ENCODE peak calls at places on chromosomes 12 and 14, in four cellular contexts. U is HepG2, T is WTC11, N is K562. F is an unnamed sample.

GRCh38 chr12:11756523-11756922 is 107.0 kb downstream of the ETV6 start:
- DNase-seq in U (no peak), T (no peak), N (no peak), F (no peak)

GRCh38 chr14:64953310-64953654 is 10.7 kb upstream of the GPX2 start:
- DNase-seq in U (no peak), T (no peak), N (no peak), F (no peak)

GRCh38 chr14:103892247-103892646 is 36.0 kb upstream of the TDRD9 start:
- DNase-seq in U (no peak), T (no peak), N (no peak), F (no peak)

GRCh38 chr12:20486233-20486632 is 117.9 kb downstream of the PDE3A start:
- DNase-seq in U (no peak), T (no peak), N (no peak), F (no peak)

GRCh38 chr12:11763760-11764520 is 114.5 kb downstream of the ETV6 start:
- DNase-seq in U (peak; percentile 70), T (no peak), N (no peak), F (no peak)

GRCh38 chr14:74391479-74391878 is 34.5 kb downstream of the SYNDIG1L start:
- DNase-seq in U (no peak), T (no peak), N (no peak), F (no peak)

GRCh38 chr12:6852651-6853354 is 853 bp downstream of the USP5 start:
- DNase-seq in U (peak; percentile 35), T (peak; percentile 53), N (peak; percentile 64), F (no peak)

GRCh38 chr12:113173081-113173698 is 12.1 kb downstream of the DDX54 start:
- DNase-seq in U (no peak), T (no peak), N (no peak), F (no peak)

GRCh38 chr12:104672501-104673265 is 215.9 kb downstream of the CHST11 start:
- DNase-seq in U (no peak), T (no peak), N (no peak), F (no peak)

GRCh38 chr12:77213316-77213715 is 147.9 kb upstream of the E2F7 start:
- DNase-seq in U (no peak), T (no peak), N (no peak), F (no peak)

DNA sequence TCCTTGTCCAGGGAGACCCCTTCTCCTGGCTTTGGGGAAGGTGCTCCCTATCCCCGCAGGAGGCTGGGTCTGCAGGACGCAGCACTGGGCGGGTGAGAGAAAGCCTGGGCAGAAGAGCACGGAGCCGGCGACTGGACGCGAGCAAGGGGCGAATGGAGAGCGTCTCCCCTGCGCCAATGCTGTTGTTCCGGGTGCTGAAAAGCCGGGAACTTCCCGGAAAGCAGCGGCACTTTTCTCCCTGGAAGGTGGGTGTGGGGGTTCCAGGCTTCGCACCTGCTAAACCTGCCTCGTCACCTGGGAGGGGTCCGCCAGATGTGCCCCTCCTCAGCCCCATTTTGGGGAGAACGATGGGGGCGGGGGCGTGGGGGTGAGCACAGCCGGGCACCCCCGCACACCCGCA is 417.1 kb upstream of the TMTC1 start:
- DNase-seq in U (no peak), T (peak; percentile 36), N (no peak), F (no peak)
- TF ChIP-seq ELF4 in U (no peak), T (no peak), N (no peak), F (no peak)

GRCh38 chr14:61033851-61034250 is 52.8 kb downstream of the SLC38A6 start:
- DNase-seq in U (no peak), T (no peak), N (no peak), F (no peak)

GRCh38 chr14:61034416-61035100 is 53.5 kb downstream of the SLC38A6 start:
- DNase-seq in U (no peak), T (no peak), N (no peak), F (no peak)

GRCh38 chr14:61031026-61031425 is 50.0 kb downstream of the SLC38A6 start:
- DNase-seq in U (no peak), T (no peak), N (no peak), F (no peak)

GRCh38 chr14:61033024-61033423 is 52.0 kb downstream of the SLC38A6 start:
- DNase-seq in U (no peak), T (no peak), N (no peak), F (no peak)
- TF ChIP-seq ELF4 in U (no peak), T (no peak), N (no peak), F (no peak)

GRCh38 chr12:131830335-131831020 is 2.3 kb downstream of the MMP17 start:
- DNase-seq in U (peak; percentile 43), T (peak; percentile 67), N (peak; percentile 90), F (peak; percentile 72)
- TF ChIP-seq ELF4 in U (no peak), T (no peak), N (no peak), F (no peak)

GRCh38 chr14:95727084-95727700 is 13.3 kb upstream of the TCL1A start:
- DNase-seq in U (no peak), T (no peak), N (no peak), F (no peak)
- TF ChIP-seq ELF4 in U (no peak), T (no peak), N (no peak), F (no peak)

GRCh38 chr14:22991852-22992251 is 9.5 kb upstream of the AJUBA start:
- DNase-seq in U (no peak), T (no peak), N (no peak), F (no peak)

GRCh38 chr14:22994762-22995275 is 12.5 kb upstream of the AJUBA start:
- DNase-seq in U (peak; percentile 67), T (peak; percentile 32), N (peak; percentile 74), F (peak; percentile 50)

GRCh38 chr14:22995889-22996611 is 13.7 kb upstream of the AJUBA start:
- DNase-seq in U (no peak), T (no peak), N (no peak), F (no peak)

GRCh38 chr14:22996823-22997301 is 13.1 kb downstream of the C14orf93 start:
- DNase-seq in U (no peak), T (no peak), N (peak; percentile 30), F (no peak)

DNA sequence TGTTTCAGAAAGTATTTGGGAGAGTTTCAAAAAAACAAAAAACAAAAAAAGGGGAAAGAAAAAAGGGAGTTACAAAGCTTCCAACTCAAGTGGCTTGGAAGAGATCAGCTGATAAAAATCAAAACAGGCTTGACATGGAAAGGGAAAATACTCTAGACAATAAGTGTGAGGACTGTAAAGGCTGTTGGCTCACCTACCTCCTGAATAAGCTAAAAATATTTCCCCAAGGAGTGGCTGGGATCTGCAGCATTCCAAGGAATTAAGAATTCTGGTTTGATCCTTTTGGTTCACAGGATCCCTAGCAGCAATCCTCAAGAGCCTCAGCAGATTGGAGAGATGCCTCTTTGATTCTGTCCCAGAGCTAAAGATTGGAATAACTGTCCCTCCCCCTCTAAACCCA is 11.2 kb upstream of the AJUBA start:
- DNase-seq in U (no peak), T (no peak), N (no peak), F (no peak)
- TF ChIP-seq ELF4 in U (no peak), T (no peak), N (no peak), F (no peak)

GRCh38 chr12:4817813-4818212 is 91.9 kb upstream of the KCNA1 start:
- DNase-seq in U (no peak), T (no peak), N (no peak), F (no peak)

GRCh38 chr12:4822572-4822971 is 87.1 kb upstream of the KCNA1 start:
- DNase-seq in U (no peak), T (no peak), N (no peak), F (no peak)

GRCh38 chr12:4821000-4821399 is 88.7 kb upstream of the KCNA1 start:
- DNase-seq in U (no peak), T (no peak), N (no peak), F (no peak)

GRCh38 chr12:4816776-4817530 is 92.8 kb upstream of the KCNA1 start:
- DNase-seq in U (no peak), T (no peak), N (no peak), F (no peak)

DNA sequence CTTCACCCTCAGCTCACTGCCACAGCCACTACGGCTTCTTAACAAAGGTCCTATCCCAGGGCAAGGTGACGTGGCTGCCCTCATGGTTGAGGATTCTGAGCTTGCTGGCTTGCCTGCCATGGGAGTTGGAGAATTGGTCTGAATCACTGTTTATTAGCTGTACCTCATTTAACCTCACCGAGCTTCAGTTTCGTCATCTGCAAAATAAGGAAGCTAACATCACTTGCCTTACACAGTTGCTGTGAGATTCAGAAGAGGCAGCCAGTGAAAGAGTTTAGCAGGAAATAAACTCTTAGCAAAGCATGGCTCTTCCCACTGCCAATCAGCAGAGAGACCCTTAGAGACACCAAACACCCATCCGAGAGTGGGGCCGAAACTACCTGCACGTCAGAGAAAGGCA is 90.1 kb upstream of the KCNA1 start:
- DNase-seq in U (no peak), T (no peak), N (no peak), F (no peak)
- TF ChIP-seq ELF4 in U (no peak), T (no peak), N (no peak), F (no peak)

GRCh38 chr12:59118356-59118755 is 198.1 kb upstream of the LRIG3 start:
- DNase-seq in U (no peak), T (no peak), N (no peak), F (no peak)

GRCh38 chr12:59115995-59116394 is 195.7 kb upstream of the LRIG3 start:
- DNase-seq in U (no peak), T (no peak), N (no peak), F (no peak)

GRCh38 chr12:59111873-59112272 is 191.6 kb upstream of the LRIG3 start:
- DNase-seq in U (no peak), T (no peak), N (no peak), F (no peak)

GRCh38 chr12:59115526-59115925 is 195.2 kb upstream of the LRIG3 start:
- DNase-seq in U (no peak), T (no peak), N (no peak), F (no peak)

DNA sequence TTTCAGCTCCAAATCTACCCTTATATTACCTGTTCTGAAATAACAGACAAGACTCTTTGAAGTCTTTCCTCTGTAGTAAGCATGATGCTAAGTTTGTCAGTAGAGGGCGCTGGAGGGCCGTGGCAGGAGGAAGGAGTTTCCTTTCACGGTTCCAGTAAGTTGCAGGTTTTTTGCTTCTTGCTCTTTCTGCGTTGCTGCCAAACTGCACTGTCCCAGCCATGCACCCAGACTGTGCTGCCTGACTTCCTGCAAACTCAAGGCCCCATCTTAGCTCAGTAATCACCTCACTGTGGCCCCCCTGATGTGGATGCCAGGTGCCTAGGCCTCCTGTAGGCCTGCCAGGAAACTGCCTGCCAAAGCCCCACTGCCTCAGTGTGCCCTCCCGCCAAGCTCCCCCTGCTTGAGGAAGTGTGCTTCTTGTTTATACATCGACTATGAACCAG is 193.5 kb upstream of the LRIG3 start:
- DNase-seq in U (peak; percentile 63), T (peak; percentile 85), N (peak; percentile 67), F (peak; percentile 65)
- TF ChIP-seq ELF4 in U (no peak), T (no peak), N (no peak), F (no peak)

GRCh38 chr12:119005085-119005484 is 23.7 kb downstream of the SRRM4 start:
- DNase-seq in U (no peak), T (no peak), N (no peak), F (no peak)

GRCh38 chr12:119011231-119011630 is 29.9 kb downstream of the SRRM4 start:
- DNase-seq in U (no peak), T (no peak), N (no peak), F (no peak)

GRCh38 chr12:119008691-119009221 is 27.4 kb downstream of the SRRM4 start:
- DNase-seq in U (no peak), T (peak; percentile 18), N (no peak), F (no peak)

GRCh38 chr12:119005832-119006360 is 24.6 kb downstream of the SRRM4 start:
- DNase-seq in U (no peak), T (no peak), N (no peak), F (no peak)

DNA sequence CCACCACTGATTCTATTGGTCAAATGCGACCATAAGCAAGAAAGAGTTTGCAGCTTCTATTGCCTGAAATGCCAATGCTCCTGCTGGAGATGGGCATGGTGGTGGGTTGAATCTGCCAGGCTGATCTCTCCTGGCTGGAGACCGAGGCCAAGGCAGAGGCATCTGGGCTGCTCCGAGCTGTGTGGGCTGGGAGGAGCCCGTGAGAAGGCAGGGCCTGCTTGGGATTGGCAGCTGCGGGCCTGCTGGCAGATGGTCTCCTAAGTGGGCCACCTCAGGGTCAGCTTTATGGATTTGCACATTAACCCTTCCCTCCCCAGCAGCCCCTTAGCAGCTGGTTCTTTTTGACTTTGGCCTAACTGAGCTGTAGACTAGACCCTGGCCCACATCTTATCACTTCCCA is 25.4 kb downstream of the SRRM4 start:
- DNase-seq in U (no peak), T (no peak), N (no peak), F (no peak)
- TF ChIP-seq ELF4 in U (no peak), T (no peak), N (no peak), F (no peak)

F was measured in HEK293T.